ENCODE peak calls at places on chromosomes 3 and 15, in nine cellular contexts. One of them, this sample, is unnamed.

GRCh38 chr3:21297304-21297703 is 453.7 kb downstream of the ZNF385D start:
- DNase-seq in stimulated activated naive CD8-positive, alpha-beta T cell treated with anti-CD3 and anti-CD28 coated beads, Interleukin-15, amount 100 ng/mL, for 72 hours: no peak
- DNase-seq in right cardiac atrium: no peak
- DNase-seq in NCI-H1417: no peak
- DNase-seq in AG10803: no peak
- DNase-seq in hippocampal formation: no peak
- DNase-seq in gastrocnemius medialis: no peak
- DNase-seq in nucleus accumbens: no peak
- DNase-seq in ELR: no peak
- DNase-seq in this sample: no peak

GRCh38 chr3:120642368-120642948 is 39.6 kb downstream of the HGD start:
- DNase-seq in stimulated activated naive CD8-positive, alpha-beta T cell treated with anti-CD3 and anti-CD28 coated beads, Interleukin-15, amount 100 ng/mL, for 72 hours: no peak
- DNase-seq in right cardiac atrium: no peak
- DNase-seq in NCI-H1417: no peak
- DNase-seq in AG10803: peak; percentile 42
- DNase-seq in hippocampal formation: no peak
- DNase-seq in gastrocnemius medialis: no peak
- DNase-seq in nucleus accumbens: no peak
- DNase-seq in ELR: peak; percentile 91
- DNase-seq in this sample: no peak

GRCh38 chr3:42473083-42473932 is 29.1 kb upstream of the VIPR1 start:
- DNase-seq in stimulated activated naive CD8-positive, alpha-beta T cell treated with anti-CD3 and anti-CD28 coated beads, Interleukin-15, amount 100 ng/mL, for 72 hours: no peak
- DNase-seq in right cardiac atrium: peak; percentile 74
- DNase-seq in NCI-H1417: no peak
- DNase-seq in AG10803: peak; percentile 49
- DNase-seq in hippocampal formation: no peak
- DNase-seq in gastrocnemius medialis: no peak
- DNase-seq in nucleus accumbens: no peak
- DNase-seq in ELR: peak; percentile 51
- DNase-seq in this sample: peak; percentile 17

GRCh38 chr3:124650798-124651197 is 79.5 kb upstream of the UMPS start:
- DNase-seq in stimulated activated naive CD8-positive, alpha-beta T cell treated with anti-CD3 and anti-CD28 coated beads, Interleukin-15, amount 100 ng/mL, for 72 hours: peak; percentile 71
- DNase-seq in right cardiac atrium: no peak
- DNase-seq in NCI-H1417: no peak
- DNase-seq in AG10803: no peak
- DNase-seq in hippocampal formation: no peak
- DNase-seq in gastrocnemius medialis: no peak
- DNase-seq in nucleus accumbens: no peak
- DNase-seq in ELR: no peak
- DNase-seq in this sample: no peak

GRCh38 chr15:57610130-57610529 is 18.4 kb downstream of the MYZAP start:
- DNase-seq in stimulated activated naive CD8-positive, alpha-beta T cell treated with anti-CD3 and anti-CD28 coated beads, Interleukin-15, amount 100 ng/mL, for 72 hours: no peak
- DNase-seq in right cardiac atrium: peak; percentile 87
- DNase-seq in NCI-H1417: no peak
- DNase-seq in AG10803: peak; percentile 43
- DNase-seq in hippocampal formation: no peak
- DNase-seq in gastrocnemius medialis: peak; percentile 51
- DNase-seq in nucleus accumbens: no peak
- DNase-seq in ELR: peak; percentile 86
- DNase-seq in this sample: peak; percentile 32

GRCh38 chr3:155701882-155702465 is 42.9 kb downstream of the PLCH1 start:
- DNase-seq in stimulated activated naive CD8-positive, alpha-beta T cell treated with anti-CD3 and anti-CD28 coated beads, Interleukin-15, amount 100 ng/mL, for 72 hours: no peak
- DNase-seq in right cardiac atrium: no peak
- DNase-seq in NCI-H1417: peak; percentile 81
- DNase-seq in AG10803: peak; percentile 67
- DNase-seq in hippocampal formation: peak; percentile 93
- DNase-seq in gastrocnemius medialis: no peak
- DNase-seq in nucleus accumbens: no peak
- DNase-seq in ELR: peak; percentile 82
- DNase-seq in this sample: peak; percentile 32

GRCh38 chr3:14769531-14770325 is 49.0 kb upstream of the FGD5 start:
- DNase-seq in stimulated activated naive CD8-positive, alpha-beta T cell treated with anti-CD3 and anti-CD28 coated beads, Interleukin-15, amount 100 ng/mL, for 72 hours: no peak
- DNase-seq in right cardiac atrium: no peak
- DNase-seq in NCI-H1417: no peak
- DNase-seq in AG10803: no peak
- DNase-seq in hippocampal formation: no peak
- DNase-seq in gastrocnemius medialis: no peak
- DNase-seq in nucleus accumbens: no peak
- DNase-seq in ELR: no peak
- DNase-seq in this sample: no peak

GRCh38 chr15:75723171-75723846 is 10.7 kb upstream of the CSPG4 start:
- DNase-seq in stimulated activated naive CD8-positive, alpha-beta T cell treated with anti-CD3 and anti-CD28 coated beads, Interleukin-15, amount 100 ng/mL, for 72 hours: no peak
- DNase-seq in right cardiac atrium: peak; percentile 35
- DNase-seq in NCI-H1417: no peak
- DNase-seq in AG10803: no peak
- DNase-seq in hippocampal formation: no peak
- DNase-seq in gastrocnemius medialis: peak; percentile 3
- DNase-seq in nucleus accumbens: no peak
- DNase-seq in ELR: no peak
- DNase-seq in this sample: peak; percentile 63

GRCh38 chr3:113485161-113485609 is 29.8 kb downstream of the SPICE1 start:
- DNase-seq in stimulated activated naive CD8-positive, alpha-beta T cell treated with anti-CD3 and anti-CD28 coated beads, Interleukin-15, amount 100 ng/mL, for 72 hours: peak; percentile 18
- DNase-seq in right cardiac atrium: no peak
- DNase-seq in NCI-H1417: no peak
- DNase-seq in AG10803: no peak
- DNase-seq in hippocampal formation: no peak
- DNase-seq in gastrocnemius medialis: no peak
- DNase-seq in nucleus accumbens: no peak
- DNase-seq in ELR: no peak
- DNase-seq in this sample: no peak

GRCh38 chr15:26045516-26045915 is 182.4 kb upstream of the ATP10A start:
- DNase-seq in stimulated activated naive CD8-positive, alpha-beta T cell treated with anti-CD3 and anti-CD28 coated beads, Interleukin-15, amount 100 ng/mL, for 72 hours: no peak
- DNase-seq in right cardiac atrium: no peak
- DNase-seq in NCI-H1417: no peak
- DNase-seq in AG10803: no peak
- DNase-seq in hippocampal formation: no peak
- DNase-seq in gastrocnemius medialis: no peak
- DNase-seq in nucleus accumbens: no peak
- DNase-seq in ELR: no peak
- DNase-seq in this sample: no peak

GRCh38 chr3:181726351-181727121 is 14.8 kb downstream of the SOX2 start:
- DNase-seq in stimulated activated naive CD8-positive, alpha-beta T cell treated with anti-CD3 and anti-CD28 coated beads, Interleukin-15, amount 100 ng/mL, for 72 hours: no peak
- DNase-seq in right cardiac atrium: no peak
- DNase-seq in NCI-H1417: peak; percentile 91
- DNase-seq in AG10803: no peak
- DNase-seq in hippocampal formation: no peak
- DNase-seq in gastrocnemius medialis: no peak
- DNase-seq in nucleus accumbens: no peak
- DNase-seq in ELR: no peak
- DNase-seq in this sample: no peak

GRCh38 chr3:31968927-31969418 is 12.1 kb downstream of the OSBPL10 start:
- DNase-seq in stimulated activated naive CD8-positive, alpha-beta T cell treated with anti-CD3 and anti-CD28 coated beads, Interleukin-15, amount 100 ng/mL, for 72 hours: no peak
- DNase-seq in right cardiac atrium: no peak
- DNase-seq in NCI-H1417: no peak
- DNase-seq in AG10803: peak; percentile 88
- DNase-seq in hippocampal formation: no peak
- DNase-seq in gastrocnemius medialis: no peak
- DNase-seq in nucleus accumbens: no peak
- DNase-seq in ELR: peak; percentile 88
- DNase-seq in this sample: peak; percentile 97

GRCh38 chr15:73341886-73342600 is 26.7 kb downstream of the HCN4 start:
- DNase-seq in stimulated activated naive CD8-positive, alpha-beta T cell treated with anti-CD3 and anti-CD28 coated beads, Interleukin-15, amount 100 ng/mL, for 72 hours: no peak
- DNase-seq in right cardiac atrium: peak; percentile 82
- DNase-seq in NCI-H1417: no peak
- DNase-seq in AG10803: no peak
- DNase-seq in hippocampal formation: no peak
- DNase-seq in gastrocnemius medialis: no peak
- DNase-seq in nucleus accumbens: peak; percentile 11
- DNase-seq in ELR: no peak
- DNase-seq in this sample: no peak

GRCh38 chr3:78878011-78878410 is 889.8 kb downstream of the ROBO1 start:
- DNase-seq in stimulated activated naive CD8-positive, alpha-beta T cell treated with anti-CD3 and anti-CD28 coated beads, Interleukin-15, amount 100 ng/mL, for 72 hours: no peak
- DNase-seq in right cardiac atrium: no peak
- DNase-seq in NCI-H1417: no peak
- DNase-seq in AG10803: peak; percentile 77
- DNase-seq in hippocampal formation: no peak
- DNase-seq in gastrocnemius medialis: no peak
- DNase-seq in nucleus accumbens: no peak
- DNase-seq in ELR: peak; percentile 77
- DNase-seq in this sample: no peak

GRCh38 chr3:45551214-45552010 is 43.1 kb upstream of the LIMD1 start:
- DNase-seq in stimulated activated naive CD8-positive, alpha-beta T cell treated with anti-CD3 and anti-CD28 coated beads, Interleukin-15, amount 100 ng/mL, for 72 hours: no peak
- DNase-seq in right cardiac atrium: peak; percentile 84
- DNase-seq in NCI-H1417: no peak
- DNase-seq in AG10803: peak; percentile 93
- DNase-seq in hippocampal formation: no peak
- DNase-seq in gastrocnemius medialis: peak; percentile 88
- DNase-seq in nucleus accumbens: no peak
- DNase-seq in ELR: peak; percentile 98
- DNase-seq in this sample: peak; percentile 99

GRCh38 chr3:14988988-14989394 is 41.6 kb downstream of the NR2C2 start:
- DNase-seq in stimulated activated naive CD8-positive, alpha-beta T cell treated with anti-CD3 and anti-CD28 coated beads, Interleukin-15, amount 100 ng/mL, for 72 hours: peak; percentile 81
- DNase-seq in right cardiac atrium: no peak
- DNase-seq in NCI-H1417: peak; percentile 16
- DNase-seq in AG10803: no peak
- DNase-seq in hippocampal formation: no peak
- DNase-seq in gastrocnemius medialis: no peak
- DNase-seq in nucleus accumbens: no peak
- DNase-seq in ELR: peak; percentile 6
- DNase-seq in this sample: no peak

GRCh38 chr3:124063168-124063909 is 71.4 kb upstream of the ROPN1 start:
- DNase-seq in stimulated activated naive CD8-positive, alpha-beta T cell treated with anti-CD3 and anti-CD28 coated beads, Interleukin-15, amount 100 ng/mL, for 72 hours: no peak
- DNase-seq in right cardiac atrium: no peak
- DNase-seq in NCI-H1417: peak; percentile 17
- DNase-seq in AG10803: peak; percentile 72
- DNase-seq in hippocampal formation: no peak
- DNase-seq in gastrocnemius medialis: no peak
- DNase-seq in nucleus accumbens: no peak
- DNase-seq in ELR: no peak
- DNase-seq in this sample: no peak

GRCh38 chr3:37795431-37796061 is 66.1 kb upstream of the CTDSPL start:
- DNase-seq in stimulated activated naive CD8-positive, alpha-beta T cell treated with anti-CD3 and anti-CD28 coated beads, Interleukin-15, amount 100 ng/mL, for 72 hours: no peak
- DNase-seq in right cardiac atrium: no peak
- DNase-seq in NCI-H1417: no peak
- DNase-seq in AG10803: no peak
- DNase-seq in hippocampal formation: no peak
- DNase-seq in gastrocnemius medialis: no peak
- DNase-seq in nucleus accumbens: no peak
- DNase-seq in ELR: no peak
- DNase-seq in this sample: no peak

GRCh38 chr15:57411945-57412768 is 35.9 kb downstream of the CGNL1 start:
- DNase-seq in stimulated activated naive CD8-positive, alpha-beta T cell treated with anti-CD3 and anti-CD28 coated beads, Interleukin-15, amount 100 ng/mL, for 72 hours: no peak
- DNase-seq in right cardiac atrium: peak; percentile 57
- DNase-seq in NCI-H1417: no peak
- DNase-seq in AG10803: no peak
- DNase-seq in hippocampal formation: no peak
- DNase-seq in gastrocnemius medialis: no peak
- DNase-seq in nucleus accumbens: no peak
- DNase-seq in ELR: no peak
- DNase-seq in this sample: no peak

GRCh38 chr3:59862686-59863085 is 812.9 kb upstream of the CFAP20DC start:
- DNase-seq in stimulated activated naive CD8-positive, alpha-beta T cell treated with anti-CD3 and anti-CD28 coated beads, Interleukin-15, amount 100 ng/mL, for 72 hours: no peak
- DNase-seq in right cardiac atrium: no peak
- DNase-seq in NCI-H1417: no peak
- DNase-seq in AG10803: peak; percentile 7
- DNase-seq in hippocampal formation: no peak
- DNase-seq in gastrocnemius medialis: no peak
- DNase-seq in nucleus accumbens: no peak
- DNase-seq in ELR: peak; percentile 54
- DNase-seq in this sample: peak; percentile 32

GRCh38 chr3:42505849-42506410 is 3.5 kb downstream of the VIPR1 start:
- DNase-seq in stimulated activated naive CD8-positive, alpha-beta T cell treated with anti-CD3 and anti-CD28 coated beads, Interleukin-15, amount 100 ng/mL, for 72 hours: peak; percentile 6
- DNase-seq in right cardiac atrium: no peak
- DNase-seq in NCI-H1417: no peak
- DNase-seq in AG10803: no peak
- DNase-seq in hippocampal formation: no peak
- DNase-seq in gastrocnemius medialis: no peak
- DNase-seq in nucleus accumbens: no peak
- DNase-seq in ELR: no peak
- DNase-seq in this sample: no peak

GRCh38 chr3:112615942-112616731 is 24.8 kb downstream of the CCDC80 start:
- DNase-seq in stimulated activated naive CD8-positive, alpha-beta T cell treated with anti-CD3 and anti-CD28 coated beads, Interleukin-15, amount 100 ng/mL, for 72 hours: no peak
- DNase-seq in right cardiac atrium: no peak
- DNase-seq in NCI-H1417: no peak
- DNase-seq in AG10803: no peak
- DNase-seq in hippocampal formation: no peak
- DNase-seq in gastrocnemius medialis: no peak
- DNase-seq in nucleus accumbens: no peak
- DNase-seq in ELR: no peak
- DNase-seq in this sample: no peak

GRCh38 chr15:73568881-73569280 is 64.3 kb downstream of the NPTN start:
- DNase-seq in stimulated activated naive CD8-positive, alpha-beta T cell treated with anti-CD3 and anti-CD28 coated beads, Interleukin-15, amount 100 ng/mL, for 72 hours: no peak
- DNase-seq in right cardiac atrium: no peak
- DNase-seq in NCI-H1417: no peak
- DNase-seq in AG10803: no peak
- DNase-seq in hippocampal formation: no peak
- DNase-seq in gastrocnemius medialis: no peak
- DNase-seq in nucleus accumbens: no peak
- DNase-seq in ELR: no peak
- DNase-seq in this sample: no peak

GRCh38 chr3:145959457-145960088 is 201.4 kb downstream of the PLOD2 start:
- DNase-seq in stimulated activated naive CD8-positive, alpha-beta T cell treated with anti-CD3 and anti-CD28 coated beads, Interleukin-15, amount 100 ng/mL, for 72 hours: no peak
- DNase-seq in right cardiac atrium: no peak
- DNase-seq in NCI-H1417: no peak
- DNase-seq in AG10803: no peak
- DNase-seq in hippocampal formation: no peak
- DNase-seq in gastrocnemius medialis: no peak
- DNase-seq in nucleus accumbens: no peak
- DNase-seq in ELR: no peak
- DNase-seq in this sample: no peak

GRCh38 chr15:59222906-59223579 is 16.4 kb downstream of the LDHAL6B start:
- DNase-seq in stimulated activated naive CD8-positive, alpha-beta T cell treated with anti-CD3 and anti-CD28 coated beads, Interleukin-15, amount 100 ng/mL, for 72 hours: no peak
- DNase-seq in right cardiac atrium: no peak
- DNase-seq in NCI-H1417: no peak
- DNase-seq in AG10803: no peak
- DNase-seq in hippocampal formation: no peak
- DNase-seq in gastrocnemius medialis: no peak
- DNase-seq in nucleus accumbens: no peak
- DNase-seq in ELR: no peak
- DNase-seq in this sample: no peak

GRCh38 chr15:46815765-46816164 is 901.5 kb upstream of the SEMA6D start:
- DNase-seq in stimulated activated naive CD8-positive, alpha-beta T cell treated with anti-CD3 and anti-CD28 coated beads, Interleukin-15, amount 100 ng/mL, for 72 hours: no peak
- DNase-seq in right cardiac atrium: peak; percentile 31
- DNase-seq in NCI-H1417: peak; percentile 84
- DNase-seq in AG10803: no peak
- DNase-seq in hippocampal formation: no peak
- DNase-seq in gastrocnemius medialis: no peak
- DNase-seq in nucleus accumbens: no peak
- DNase-seq in ELR: no peak
- DNase-seq in this sample: no peak

GRCh38 chr3:42349765-42350594 is 60.4 kb downstream of the LYZL4 start:
- DNase-seq in stimulated activated naive CD8-positive, alpha-beta T cell treated with anti-CD3 and anti-CD28 coated beads, Interleukin-15, amount 100 ng/mL, for 72 hours: no peak
- DNase-seq in right cardiac atrium: no peak
- DNase-seq in NCI-H1417: no peak
- DNase-seq in AG10803: no peak
- DNase-seq in hippocampal formation: no peak
- DNase-seq in gastrocnemius medialis: no peak
- DNase-seq in nucleus accumbens: no peak
- DNase-seq in ELR: no peak
- DNase-seq in this sample: no peak

GRCh38 chr3:50464578-50464977 is 38.9 kb downstream of the CACNA2D2 start:
- DNase-seq in stimulated activated naive CD8-positive, alpha-beta T cell treated with anti-CD3 and anti-CD28 coated beads, Interleukin-15, amount 100 ng/mL, for 72 hours: no peak
- DNase-seq in right cardiac atrium: no peak
- DNase-seq in NCI-H1417: peak; percentile 81
- DNase-seq in AG10803: no peak
- DNase-seq in hippocampal formation: no peak
- DNase-seq in gastrocnemius medialis: no peak
- DNase-seq in nucleus accumbens: no peak
- DNase-seq in ELR: no peak
- DNase-seq in this sample: no peak